ENCODE peak calls at places on chromosomes 6 and 20, in five cellular contexts. P is mesendoderm, A is H1, F is IMR-90, V is mesenchymal stem cell. Z is an unnamed sample.

GRCh38 chr6:6878921-6879585 is 228.7 kb upstream of the RREB1 start:
- DNase-seq in P (no peak), A (no peak), F (peak; percentile 52), V (peak; percentile 77), Z (no peak)

GRCh38 chr6:2378891-2379652 is 133.7 kb upstream of the GMDS start:
- DNase-seq in P (no peak), A (no peak), F (peak; percentile 82), V (peak; percentile 60), Z (no peak)

GRCh38 chr6:137231895-137232294 is 12.7 kb upstream of the IFNGR1 start:
- DNase-seq in P (peak; percentile 14), A (no peak), F (no peak), V (no peak), Z (no peak)

GRCh38 chr20:59151820-59152219 is 11.8 kb upstream of the ZNF831 start:
- DNase-seq in P (no peak), A (no peak), F (no peak), V (no peak), Z (no peak)

GRCh38 chr6:2877057-2877882 is 25.8 kb downstream of the SERPINB9 start:
- DNase-seq in P (peak; percentile 65), A (no peak), F (peak; percentile 57), V (peak; percentile 76), Z (no peak)

GRCh38 chr6:288861-289260 is 3.4 kb upstream of the DUSP22 start:
- DNase-seq in P (no peak), A (no peak), F (no peak), V (no peak), Z (no peak)

GRCh38 chr20:12012241-12013222 is 94.8 kb downstream of the BTBD3 start:
- DNase-seq in P (peak; percentile 88), A (peak; percentile 60), F (peak; percentile 52), V (peak; percentile 40), Z (peak; percentile 76)

GRCh38 chr20:31580706-31581105 is 24.4 kb upstream of the ID1 start:
- DNase-seq in P (no peak), A (no peak), F (no peak), V (no peak), Z (no peak)

GRCh38 chr6:3380344-3381232 is 76.3 kb downstream of the SLC22A23 start:
- DNase-seq in P (no peak), A (no peak), F (no peak), V (no peak), Z (no peak)

GRCh38 chr6:134138226-134138975 is 86.0 kb upstream of the SLC2A12 start:
- DNase-seq in P (no peak), A (no peak), F (peak; percentile 55), V (no peak), Z (no peak)

GRCh38 chr6:164109770-164110140 is 695.2 kb downstream of the QKI start:
- DNase-seq in P (peak; percentile 38), A (no peak), F (no peak), V (peak; percentile 6), Z (peak; percentile 57)

GRCh38 chr6:109204511-109204910 is 109.2 kb downstream of the CEP57L1 start:
- DNase-seq in P (no peak), A (no peak), F (no peak), V (no peak), Z (no peak)

GRCh38 chr6:42021847-42022754 is 28.2 kb upstream of the TAF8 start:
- DNase-seq in P (no peak), A (no peak), F (no peak), V (no peak), Z (no peak)

GRCh38 chr6:158322724-158323560 is 10.7 kb downstream of the TULP4 start:
- DNase-seq in P (no peak), A (no peak), F (peak; percentile 81), V (peak; percentile 66), Z (no peak)

GRCh38 chr6:111874030-111874425 is 776 bp upstream of the FYN start:
- DNase-seq in P (no peak), A (no peak), F (peak; percentile 20), V (no peak), Z (no peak)

GRCh38 chr6:13877116-13877515 is 47.6 kb upstream of the RNF182 start:
- DNase-seq in P (no peak), A (no peak), F (peak; percentile 71), V (no peak), Z (no peak)

GRCh38 chr20:21615617-21616080 is 89.8 kb upstream of the PAX1 start:
- DNase-seq in P (peak; percentile 71), A (peak; percentile 34), F (peak; percentile 29), V (no peak), Z (peak; percentile 77)

GRCh38 chr20:41304413-41305079 is 13.0 kb downstream of the ZHX3 start:
- DNase-seq in P (no peak), A (no peak), F (no peak), V (no peak), Z (no peak)

GRCh38 chr6:156068870-156069269 is 613.2 kb upstream of the NOX3 start:
- DNase-seq in P (peak; percentile 9), A (no peak), F (no peak), V (no peak), Z (no peak)

GRCh38 chr6:88870728-88871330 is 92.6 kb downstream of the RNGTT start:
- DNase-seq in P (peak; percentile 58), A (no peak), F (peak; percentile 74), V (peak; percentile 72), Z (no peak)

GRCh38 chr20:51985013-51985415 is 182.7 kb upstream of the SALL4 start:
- DNase-seq in P (peak; percentile 79), A (no peak), F (peak; percentile 96), V (peak; percentile 88), Z (no peak)

GRCh38 chr6:149862901-149863595 is 1.1 kb downstream of the LRP11 start:
- DNase-seq in P (peak; percentile 63), A (no peak), F (peak; percentile 57), V (peak; percentile 71), Z (peak; percentile 51)

GRCh38 chr20:48949304-48950170 is 28.0 kb downstream of the ARFGEF2 start:
- DNase-seq in P (peak; percentile 60), A (no peak), F (no peak), V (no peak), Z (peak; percentile 42)

GRCh38 chr6:782141-782540 is 89.2 kb upstream of the EXOC2 start:
- DNase-seq in P (no peak), A (no peak), F (no peak), V (no peak), Z (no peak)

GRCh38 chr20:37388831-37389230 is 42.9 kb downstream of the SRC start:
- DNase-seq in P (no peak), A (no peak), F (no peak), V (no peak), Z (no peak)
- H2BK5ac ChIP-seq in P (no peak overlapping the region), A (no peak overlapping the region), F (no peak overlapping the region), V (no peak overlapping the region), Z (no peak overlapping the region)

GRCh38 chr20:62536731-62537401 is 61.1 kb upstream of the GATA5 start:
- DNase-seq in P (no peak), A (no peak), F (peak; percentile 12), V (no peak), Z (no peak)

GRCh38 chr20:62539646-62540045 is 63.9 kb upstream of the GATA5 start:
- DNase-seq in P (no peak), A (no peak), F (no peak), V (no peak), Z (no peak)

GRCh38 chr20:62537649-62538292 is 62.0 kb upstream of the GATA5 start:
- DNase-seq in P (peak; percentile 24), A (no peak), F (no peak), V (no peak), Z (peak; percentile 48)

GRCh38 chr20:62540504-62540903 is 64.7 kb upstream of the GATA5 start:
- DNase-seq in P (no peak), A (no peak), F (no peak), V (no peak), Z (no peak)

GRCh38 chr20:62539208-62539607 is 63.4 kb upstream of the GATA5 start:
- DNase-seq in P (no peak), A (no peak), F (no peak), V (no peak), Z (no peak)
- H2BK5ac ChIP-seq in P (no peak overlapping the region), A (no peak overlapping the region), F (no peak overlapping the region), V (no peak overlapping the region), Z (no peak overlapping the region)

DNA sequence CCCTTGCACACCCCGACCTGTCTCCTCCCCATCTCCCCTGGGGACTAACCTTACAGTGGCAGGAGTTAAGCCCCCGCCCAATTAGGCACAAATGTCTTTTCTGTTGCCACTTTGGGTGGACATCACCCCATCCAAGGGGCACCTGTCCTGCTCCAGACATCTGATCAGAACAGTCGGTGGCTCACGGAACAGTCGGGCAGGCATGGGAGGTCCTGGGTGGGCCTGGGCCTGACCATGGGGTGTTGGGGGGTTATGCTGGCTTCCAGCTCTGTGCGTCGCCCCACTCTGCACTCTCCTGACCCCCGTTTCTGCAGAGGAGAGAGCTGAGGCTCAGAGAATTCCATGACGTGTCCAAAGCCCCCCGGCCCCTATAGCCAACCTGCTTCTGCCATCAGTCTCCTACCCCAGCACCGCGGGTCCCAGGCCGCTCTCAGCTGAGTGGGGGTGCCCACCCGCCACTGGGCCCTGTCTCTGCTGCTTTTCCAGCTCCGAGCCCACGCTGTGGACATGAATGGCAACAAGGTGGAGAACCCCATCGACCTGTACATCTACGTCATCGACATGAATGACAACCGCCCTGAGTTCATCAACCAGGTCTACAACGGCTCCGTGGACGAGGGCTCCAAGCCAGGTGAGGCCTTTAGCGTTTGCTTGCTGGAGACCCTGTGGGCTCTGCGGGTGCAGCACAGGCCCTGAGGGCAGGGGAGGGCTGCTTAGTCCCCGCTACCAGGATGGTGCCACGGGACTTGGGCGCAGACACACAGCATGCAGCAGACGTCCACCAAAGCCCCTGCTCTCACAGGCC is 213.2 kb downstream of the TAF4 start:
- DNase-seq in P (no peak), A (no peak), F (no peak), V (no peak), Z (no peak)
- H2BK5ac ChIP-seq in P (no peak overlapping the region), A (no peak overlapping the region), F (no peak overlapping the region), V (no peak overlapping the region), Z (no peak overlapping the region)

DNA sequence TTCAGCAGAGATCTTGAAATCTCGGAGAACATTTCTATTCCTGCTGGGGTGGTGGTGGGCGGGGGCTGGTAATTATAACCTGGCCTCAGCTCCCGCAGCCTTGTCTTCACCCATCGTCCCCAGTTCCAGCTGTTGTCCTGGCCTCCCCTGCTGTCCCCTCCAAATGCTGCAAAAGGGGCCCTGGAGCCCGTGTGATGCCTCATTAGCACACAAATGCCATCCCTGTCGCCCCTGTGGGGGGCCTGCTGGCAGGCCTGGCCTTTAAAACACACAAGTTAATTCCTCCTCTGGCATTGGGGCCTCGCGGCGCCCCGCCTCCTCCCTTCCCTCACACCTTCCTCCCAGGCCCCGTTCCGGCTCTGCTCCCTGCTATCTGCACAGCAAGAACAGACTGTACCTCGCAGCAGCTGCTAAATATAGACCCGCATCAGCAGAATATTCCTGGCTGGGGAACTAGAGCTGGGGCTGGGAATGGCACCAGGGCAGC is 85.7 kb downstream of the CDH22 start:
- DNase-seq in P (peak; percentile 88), A (no peak), F (no peak), V (no peak), Z (peak; percentile 69)
- H2BK5ac ChIP-seq in P (peak overlapping the region; percentile 1), A (peak overlapping the region; percentile 67), F (no peak overlapping the region), V (no peak overlapping the region), Z (no peak overlapping the region)

DNA sequence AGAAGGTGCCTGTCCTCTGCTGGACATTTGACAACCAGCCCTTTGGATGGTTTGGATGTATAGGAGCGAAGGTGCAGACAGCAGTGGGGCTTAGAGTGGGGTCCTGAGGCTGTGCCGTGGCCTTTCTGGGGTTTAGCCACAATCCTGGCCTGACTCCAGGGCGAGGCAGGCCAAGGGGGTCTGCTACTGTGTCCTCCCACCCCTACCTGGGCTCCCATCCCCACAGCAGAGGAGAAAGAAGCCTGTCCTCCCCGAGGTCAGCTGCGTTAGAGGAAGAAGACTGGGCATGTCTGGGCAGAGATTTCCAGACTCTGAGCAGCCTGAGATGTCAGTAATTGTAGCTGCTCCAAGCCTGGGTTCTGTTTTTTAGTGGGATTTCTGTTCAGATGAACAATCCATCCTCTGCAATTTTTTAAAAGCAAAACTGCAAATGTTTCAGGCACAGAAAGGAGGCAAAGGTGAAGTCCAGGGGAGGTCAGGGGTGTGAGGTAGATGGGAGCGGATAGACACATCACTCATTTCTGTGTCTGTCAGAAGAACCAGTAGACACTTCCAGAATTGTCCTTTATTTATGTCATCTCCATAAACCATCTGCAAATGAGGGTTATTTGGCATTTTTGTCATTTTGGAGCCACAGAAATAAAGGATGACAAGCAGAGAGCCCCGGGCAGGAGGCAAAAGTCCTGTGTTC is 1.3 kb upstream of the CDKN1A start:
- DNase-seq in P (no peak), A (no peak), F (no peak), V (peak; percentile 44), Z (no peak)
- H2BK5ac ChIP-seq in P (peak overlapping the region; percentile 40), A (peak overlapping the region; percentile 100), F (peak overlapping the region; percentile 99), V (peak overlapping the region; percentile 99), Z (no peak overlapping the region)

Z was measured in H9.